ENCODE peak calls at places on chromosomes 5 and 9, in seven cellular contexts. U is osteoblast, C is sigmoid colon, D is HCT116, H is mammary epithelial cell, S is fibroblast of lung, N is Karpas-422. A is an unnamed sample.

GRCh38 chr5:1010181-1010510 is 1.5 kb downstream of the NKD2 start:
- DNase-seq in U (peak; percentile 81), C (peak; percentile 58), H (no peak), S (no peak), D (no peak), N (no peak), A (peak; percentile 33)

GRCh38 chr5:55176176-55176818 is 3.3 kb upstream of the CDC20B start:
- DNase-seq in D (no peak), H (peak; percentile 53), N (peak; percentile 50), U (peak; percentile 69), C (no peak), S (peak; percentile 14), A (peak; percentile 83)

GRCh38 chr9:112120046-112120373 is 55.1 kb downstream of the SUSD1 start:
- DNase-seq in U (no peak), S (no peak), N (no peak), H (no peak), D (no peak), C (no peak), A (no peak)

GRCh38 chr5:37492778-37493555 is 113.8 kb downstream of the WDR70 start:
- DNase-seq in U (no peak), H (no peak), D (no peak), C (no peak), N (no peak), S (no peak), A (no peak)

GRCh38 chr5:94690778-94691177 is 72.3 kb downstream of the SLF1 start:
- DNase-seq in H (no peak), N (no peak), U (no peak), S (peak; percentile 81), C (no peak), D (no peak), A (no peak)

GRCh38 chr5:143244000-143244736 is 159.3 kb downstream of the NR3C1 start:
- DNase-seq in U (peak; percentile 86), D (peak; percentile 82), S (peak; percentile 96), C (peak; percentile 86), H (peak; percentile 95), N (no peak), A (peak; percentile 98)

GRCh38 chr9:90065001-90065400 is 460.2 kb downstream of the GADD45G start:
- DNase-seq in D (no peak), C (no peak), S (no peak), H (no peak), U (no peak), N (no peak), A (peak; percentile 15)

GRCh38 chr5:73694089-73694488 is 68.1 kb downstream of the ARHGEF28 start:
- DNase-seq in D (no peak), C (no peak), H (no peak), U (no peak), S (no peak), N (no peak), A (no peak)

GRCh38 chr9:76756273-76756650 is 8.0 kb upstream of the PCA3 start:
- DNase-seq in D (no peak), C (peak; percentile 63), U (no peak), H (peak; percentile 6), S (peak; percentile 49), N (no peak), A (no peak)

GRCh38 chr5:1288439-1289335 is 6.2 kb downstream of the TERT start:
- DNase-seq in S (no peak), U (peak; percentile 81), N (peak; percentile 27), D (no peak), C (peak; percentile 40), H (no peak), A (no peak)

GRCh38 chr5:107964722-107965121 is 294.0 kb upstream of the EFNA5 start:
- DNase-seq in S (no peak), N (no peak), U (no peak), C (no peak), D (no peak), H (no peak), A (no peak)

GRCh38 chr5:26034813-26035212 is 1003.6 kb downstream of the CDH9 start:
- DNase-seq in D (no peak), H (no peak), S (no peak), U (no peak), C (no peak), N (no peak), A (no peak)

GRCh38 chr5:116359575-116359974 is 215.0 kb downstream of the SEMA6A start:
- DNase-seq in H (no peak), S (no peak), U (no peak), D (no peak), N (no peak), C (no peak), A (no peak)

GRCh38 chr5:53236683-53237082 is 127.1 kb upstream of the MOCS2 start:
- DNase-seq in N (no peak), U (no peak), D (no peak), C (no peak), H (no peak), S (no peak), A (no peak)

GRCh38 chr9:125755340-125755739 is 8.2 kb downstream of the PBX3 start:
- DNase-seq in D (no peak), H (no peak), U (no peak), S (no peak), N (no peak), C (no peak), A (no peak)

GRCh38 chr9:88766778-88767503 is 224.3 kb upstream of the S1PR3 start:
- DNase-seq in S (peak; percentile 68), C (no peak), D (no peak), N (no peak), H (peak; percentile 94), U (no peak), A (no peak)

GRCh38 chr9:132241840-132242620 is 80.2 kb downstream of the NTNG2 start:
- DNase-seq in H (no peak), C (no peak), U (peak; percentile 91), N (peak; percentile 75), D (no peak), S (peak; percentile 34), A (no peak)

GRCh38 chr9:90393355-90394152 is 249.1 kb downstream of the DIRAS2 start:
- DNase-seq in H (no peak), C (no peak), U (no peak), N (no peak), S (no peak), D (no peak), A (no peak)

DNA sequence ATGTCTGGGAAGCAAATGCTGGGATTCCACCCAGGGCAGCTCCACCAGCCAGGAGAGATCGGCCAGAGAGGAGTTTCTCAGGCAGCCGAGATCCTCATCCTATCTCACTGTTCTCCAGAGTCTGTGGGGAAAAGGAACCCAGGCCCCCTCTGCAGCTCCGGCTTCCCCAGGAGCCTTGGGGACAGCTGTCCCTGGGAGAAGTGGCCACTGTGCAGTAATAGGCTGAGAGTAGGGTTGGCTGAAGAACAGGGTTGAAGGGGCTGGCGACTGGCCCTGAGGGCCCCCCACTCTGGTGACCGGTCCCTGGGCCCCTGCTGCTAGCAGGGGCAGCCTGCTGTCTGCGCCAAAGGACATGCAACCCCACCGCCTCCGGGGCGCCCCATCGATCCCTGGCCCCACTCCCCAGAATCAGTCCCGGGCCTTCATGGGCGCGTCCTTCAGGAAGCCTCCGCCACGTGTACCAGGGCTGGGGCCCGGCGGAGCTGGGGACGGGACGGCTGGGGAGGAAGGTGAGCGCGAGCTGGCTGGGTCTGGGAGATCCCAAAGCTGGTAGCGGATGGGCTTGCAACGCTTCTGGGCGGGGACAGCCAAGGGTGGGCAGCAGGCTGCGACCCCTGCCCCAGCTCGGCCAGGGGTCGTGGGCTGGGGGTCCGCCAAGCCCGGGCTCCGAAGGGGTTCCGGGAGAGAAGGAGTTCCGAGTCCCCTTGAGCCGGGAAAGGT is 44.0 kb upstream of the STXBP1 start:
- DNase-seq in S (no peak), C (no peak), U (peak; percentile 92), D (no peak), N (no peak), H (no peak), A (peak; percentile 34)
- H3K4me3 ChIP-seq in S (peak overlapping the region; percentile 82), C (peak overlapping the region; percentile 78), U (peak overlapping the region; percentile 96), D (peak overlapping the region; percentile 96), N (no peak overlapping the region), H (peak overlapping the region; percentile 73), A (peak overlapping the region; percentile 72)

GRCh38 chr5:13994606-13995336 is 50.3 kb upstream of the DNAH5 start:
- DNase-seq in H (no peak), C (no peak), N (peak; percentile 43), D (no peak), U (no peak), S (peak; percentile 92), A (no peak)
- H3K27me3 ChIP-seq in H (no peaks in the 10 kb centered on the region), C (no peaks in the 10 kb centered on the region), N (no peaks in the 10 kb centered on the region), D (no peaks in the 10 kb centered on the region), U (no peaks in the 10 kb centered on the region), S (no peaks in the 10 kb centered on the region), A (no peaks in the 10 kb centered on the region)

GRCh38 chr5:75243510-75243909 is 6.8 kb upstream of the ANKRD31 start:
- DNase-seq in N (no peak), H (no peak), S (no peak), C (no peak), D (no peak), U (no peak), A (no peak)
- H3K9me3 ChIP-seq in N (no peaks in the 10 kb centered on the region), H (no peaks in the 10 kb centered on the region), S (no peaks in the 10 kb centered on the region), C (no peaks in the 10 kb centered on the region), D (no peaks in the 10 kb centered on the region), U (no peaks in the 10 kb centered on the region), A (no peaks in the 10 kb centered on the region)

GRCh38 chr9:97979778-97980478 is 3.2 kb upstream of the ANP32B start:
- DNase-seq in D (no peak), U (no peak), H (no peak), S (no peak), N (no peak), C (no peak), A (no peak)
- H3K4me3 ChIP-seq in D (no peak overlapping the region), U (no peak overlapping the region), H (no peak overlapping the region), S (no peak overlapping the region), N (no peak overlapping the region), C (no peak overlapping the region), A (no peak overlapping the region)

DNA sequence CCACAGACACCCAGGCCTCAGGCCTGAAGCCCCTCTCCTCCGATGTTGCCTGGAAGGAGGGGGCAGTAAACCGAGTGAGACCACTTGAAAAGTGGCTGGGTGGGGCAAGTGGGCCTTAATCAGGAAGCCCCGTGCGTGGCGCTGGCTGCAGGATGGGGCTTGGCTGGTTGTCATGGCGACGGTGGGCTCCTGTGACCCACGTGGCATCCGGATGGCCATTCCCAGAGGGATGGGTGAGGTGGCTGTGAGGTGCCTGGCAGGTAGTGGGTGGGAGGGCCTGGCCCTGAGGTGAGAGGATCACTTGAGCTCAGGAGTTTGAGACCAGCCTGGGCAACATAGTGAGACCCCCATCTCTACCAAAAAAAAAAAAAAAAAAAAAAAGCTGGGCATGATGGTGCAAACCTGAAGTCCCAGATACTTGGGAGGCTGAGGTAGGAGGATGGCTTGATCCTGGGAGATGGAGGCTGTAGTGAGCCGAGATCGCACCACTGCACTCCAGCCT is 5.2 kb downstream of the GPSM1 start:
- DNase-seq in C (no peak), N (peak; percentile 43), U (no peak), S (no peak), H (no peak), D (no peak), A (no peak)
- H3K27me3 ChIP-seq in C (no peaks in the 10 kb centered on the region), N (no peaks in the 10 kb centered on the region), U (no peaks in the 10 kb centered on the region), S (no peaks in the 10 kb centered on the region), H (no peaks in the 10 kb centered on the region), D (no peaks in the 10 kb centered on the region), A (no peaks in the 10 kb centered on the region)

DNA sequence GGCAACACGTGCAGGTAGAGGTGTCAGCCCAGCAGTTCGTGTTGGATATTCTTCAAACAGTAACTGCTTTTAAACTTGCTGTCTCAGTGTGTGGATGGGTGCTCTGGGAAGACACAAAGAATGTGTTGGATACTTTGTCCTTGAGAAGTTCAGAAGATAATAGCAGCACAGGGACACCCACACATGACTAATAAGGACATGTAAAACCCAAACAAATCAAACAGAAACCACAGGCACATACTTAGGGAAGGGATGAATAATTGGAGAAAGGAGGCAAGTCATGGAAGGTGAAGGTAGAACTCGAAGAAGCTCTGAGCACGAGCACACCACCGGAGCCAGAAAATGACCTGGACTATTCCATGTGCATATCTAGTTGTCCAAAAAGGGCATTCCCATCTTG is 152.7 kb downstream of the PIK3R1 start:
- DNase-seq in D (no peak), S (no peak), U (no peak), C (no peak), H (peak; percentile 59), N (no peak), A (no peak)
- H3K9me3 ChIP-seq in D (no peaks in the 10 kb centered on the region), S (no peaks in the 10 kb centered on the region), U (no peaks in the 10 kb centered on the region), C (peaks cover 1% of the 10 kb centered on the region), H (no peaks in the 10 kb centered on the region), N (no peaks in the 10 kb centered on the region), A (no peaks in the 10 kb centered on the region)